ENCODE peak calls at places on chromosomes 7 and 10, in seven cellular contexts. N is mammary epithelial cell, I is DND-41, T is AG04450, Z is PC-3, U is spleen, J is heart right ventricle. X is an unnamed sample.

GRCh38 chr10:32379314-32379949 is 32.5 kb upstream of the EPC1 start:
- DNase-seq in U (no peak), Z (peak; percentile 93), T (no peak), N (peak; percentile 50), I (peak; percentile 59), J (peak; percentile 24), X (no peak)

GRCh38 chr10:22590115-22590514 is 124.3 kb downstream of the PIP4K2A start:
- DNase-seq in U (no peak), T (no peak), I (no peak), N (no peak), J (no peak), Z (no peak), X (no peak)

GRCh38 chr7:148699772-148700629 is 1.3 kb downstream of the CUL1 start:
- DNase-seq in U (no peak), T (no peak), N (no peak), Z (peak; percentile 51), J (no peak), I (no peak), X (no peak)

GRCh38 chr10:92667078-92667477 is 22.7 kb upstream of the HHEX start:
- DNase-seq in N (no peak), Z (no peak), U (no peak), I (no peak), T (no peak), J (no peak), X (no peak)

GRCh38 chr10:63166742-63167258 is 33.7 kb downstream of the NRBF2 start:
- DNase-seq in Z (peak; percentile 99), U (no peak), N (peak; percentile 59), T (peak; percentile 65), J (peak; percentile 61), I (peak; percentile 27), X (no peak)

GRCh38 chr7:1055084-1055450 is 10.7 kb downstream of the GPR146 start:
- DNase-seq in U (peak; percentile 89), I (peak; percentile 41), T (peak; percentile 8), N (no peak), J (peak; percentile 83), Z (no peak), X (peak; percentile 78)

GRCh38 chr10:86614853-86615252 is 39.5 kb upstream of the OPN4 start:
- DNase-seq in I (no peak), J (no peak), N (no peak), T (no peak), Z (no peak), U (no peak), X (no peak)

GRCh38 chr7:39192476-39192875 is 214.8 kb downstream of the POU6F2 start:
- DNase-seq in J (no peak), N (no peak), U (no peak), T (no peak), Z (no peak), I (no peak), X (no peak)

GRCh38 chr7:98038731-98039130 is 48.7 kb upstream of the OCM2 start:
- DNase-seq in T (no peak), J (no peak), N (no peak), Z (no peak), I (no peak), U (no peak), X (no peak)

GRCh38 chr10:96740579-96741281 is 20.4 kb upstream of the PIK3AP1 start:
- DNase-seq in Z (no peak), I (no peak), T (no peak), J (peak; percentile 46), U (peak; percentile 94), N (no peak), X (no peak)

GRCh38 chr7:2573747-2574146 is 15.0 kb downstream of the IQCE start:
- DNase-seq in N (no peak), T (no peak), U (peak; percentile 30), J (no peak), Z (no peak), I (no peak), X (no peak)

GRCh38 chr10:70935631-70936030 is 47.3 kb upstream of the PCBD1 start:
- DNase-seq in I (no peak), N (no peak), T (no peak), U (no peak), Z (no peak), J (no peak), X (no peak)

GRCh38 chr10:35778344-35778743 is 136.2 kb upstream of the FZD8 start:
- DNase-seq in Z (no peak), I (no peak), T (no peak), J (peak; percentile 20), U (no peak), N (no peak), X (no peak)

GRCh38 chr10:102064868-102065560 is at the start of gene HPS6:
- DNase-seq in I (peak; percentile 90), U (peak; percentile 99), N (peak; percentile 93), Z (peak; percentile 90), T (peak; percentile 51), J (peak; percentile 90), X (peak; percentile 70)

GRCh38 chr10:14271621-14272020 is 59.1 kb downstream of the FRMD4A start:
- DNase-seq in U (no peak), N (no peak), J (no peak), T (peak; percentile 7), I (no peak), Z (no peak), X (no peak)

GRCh38 chr10:131310904-131311660 is 439 bp downstream of the TCERG1L start:
- DNase-seq in T (no peak), U (peak; percentile 74), Z (no peak), J (no peak), I (no peak), N (no peak), X (no peak)

GRCh38 chr7:36961097-36961496 is 236.8 kb upstream of the AOAH start:
- DNase-seq in I (no peak), U (no peak), Z (no peak), T (no peak), N (no peak), J (no peak), X (no peak)

GRCh38 chr10:113151178-113151577 is 201.1 kb downstream of the TCF7L2 start:
- DNase-seq in U (no peak), J (no peak), I (no peak), T (no peak), N (no peak), Z (no peak), X (no peak)

GRCh38 chr10:124450783-124451057 is 885 bp upstream of the NKX1-2 start:
- DNase-seq in I (no peak), T (no peak), N (no peak), Z (no peak), J (no peak), U (no peak), X (no peak)

GRCh38 chr10:35345383-35345742 is 9.1 kb downstream of the CCNY start:
- DNase-seq in Z (no peak), T (no peak), I (no peak), J (no peak), U (no peak), N (no peak), X (no peak)

GRCh38 chr7:98282727-98283126 is 1.2 kb downstream of the BRI3 start:
- DNase-seq in U (no peak), J (no peak), Z (peak; percentile 28), I (no peak), T (no peak), N (no peak), X (no peak)

GRCh38 chr10:100907773-100908172 is 5.0 kb upstream of the SLF2 start:
- DNase-seq in U (no peak), Z (no peak), T (no peak), I (no peak), J (no peak), N (no peak), X (no peak)

GRCh38 chr10:58253184-58253583 is 14.5 kb downstream of the IPMK start:
- DNase-seq in Z (no peak), J (no peak), I (no peak), T (no peak), N (no peak), U (no peak), X (no peak)
- H3K9me3 ChIP-seq in Z (no peaks in the 10 kb centered on the region), J (no peaks in the 10 kb centered on the region), I (peaks cover 6% of the 10 kb centered on the region), T (no peaks in the 10 kb centered on the region), N (no peaks in the 10 kb centered on the region), U (no peaks in the 10 kb centered on the region), X (no peaks in the 10 kb centered on the region)

DNA sequence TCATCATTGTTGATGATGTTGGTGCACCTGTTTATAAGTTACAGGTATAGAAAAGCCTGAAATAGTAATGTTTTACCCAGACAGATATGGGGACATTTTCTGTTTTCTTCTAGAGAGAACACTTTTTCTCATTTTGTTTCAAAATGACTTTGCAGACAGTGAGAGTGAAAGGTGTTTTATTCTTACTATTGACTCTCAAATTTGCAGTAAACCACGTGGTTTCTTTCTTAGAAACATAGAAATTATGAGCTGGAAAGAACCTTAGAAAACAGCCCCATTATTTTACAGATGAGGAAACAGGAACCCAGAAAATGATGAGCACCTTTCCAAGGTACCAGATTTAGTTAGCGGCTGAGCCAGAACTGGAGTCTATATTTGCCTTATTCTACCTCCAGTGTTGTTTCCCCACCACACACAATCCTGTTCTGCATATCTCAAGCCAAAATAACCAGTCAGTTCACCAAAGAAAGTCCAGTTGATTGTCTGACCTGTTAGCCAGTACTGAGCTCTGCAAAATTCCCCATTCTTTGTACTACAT is 138.9 kb upstream of the AHR start:
- DNase-seq in U (no peak), Z (no peak), I (no peak), J (no peak), T (no peak), N (no peak), X (no peak)
- H3K27ac ChIP-seq in U (no peak overlapping the region), Z (no peak overlapping the region), I (no peak overlapping the region), J (no peak overlapping the region), T (no peak overlapping the region), N (no peak overlapping the region), X (no peak overlapping the region)

GRCh38 chr7:145216876-145217275 is 381.0 kb upstream of the TPK1 start:
- DNase-seq in T (no peak), J (no peak), N (no peak), U (no peak), Z (no peak), I (no peak), X (no peak)

GRCh38 chr7:145224775-145225174 is 388.9 kb upstream of the TPK1 start:
- DNase-seq in N (no peak), T (no peak), J (no peak), I (no peak), U (no peak), Z (no peak), X (no peak)

DNA sequence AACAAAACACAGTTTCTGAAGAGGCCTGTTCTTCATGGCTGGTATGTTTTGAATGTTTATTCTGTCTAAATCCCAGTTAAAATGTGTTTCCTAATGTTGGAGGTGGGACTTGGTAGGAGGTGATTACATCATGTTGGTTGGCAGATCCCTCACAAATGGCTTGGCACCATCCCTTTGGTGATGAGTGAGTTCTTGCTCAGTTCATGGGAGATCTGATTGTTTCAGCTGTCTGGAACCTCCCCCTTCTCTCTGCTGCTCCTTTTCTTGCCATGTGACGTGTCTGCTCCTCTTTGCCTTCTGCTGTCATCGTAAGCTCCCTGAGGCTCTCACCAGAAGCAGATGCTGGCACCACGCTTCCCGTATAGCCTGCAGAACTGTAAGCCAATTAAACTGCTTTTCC is 383.6 kb upstream of the TPK1 start:
- DNase-seq in U (no peak), Z (no peak), N (no peak), J (no peak), T (no peak), I (no peak), X (no peak)
- H3K9me3 ChIP-seq in U (no peaks in the 10 kb centered on the region), Z (no peaks in the 10 kb centered on the region), N (peaks cover 5% of the 10 kb centered on the region), J (no peaks in the 10 kb centered on the region), T (peaks cover 16% of the 10 kb centered on the region), I (no peaks in the 10 kb centered on the region), X (no peaks in the 10 kb centered on the region)

DNA sequence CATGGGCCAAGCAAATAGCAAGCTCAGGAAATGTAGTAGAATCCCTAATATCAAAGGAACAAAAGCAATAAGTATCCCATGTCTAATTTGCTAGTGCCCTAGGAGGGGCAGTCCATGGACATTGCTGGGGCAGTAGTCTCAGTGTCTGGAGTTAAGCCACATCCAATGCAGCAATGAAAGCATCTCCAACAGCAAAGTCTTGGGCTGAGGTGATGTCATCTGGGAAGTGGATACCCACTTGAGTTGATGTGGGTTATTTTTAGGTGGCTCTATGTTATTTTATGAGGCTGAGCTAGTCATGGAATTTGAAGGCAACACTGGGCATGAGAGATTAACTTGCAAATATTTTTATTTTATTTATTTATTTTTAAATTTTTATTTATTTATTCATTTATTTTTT is 540.0 kb downstream of the ETV1 start:
- DNase-seq in T (no peak), I (no peak), Z (no peak), N (no peak), J (no peak), U (no peak), X (no peak)
- H3K27ac ChIP-seq in T (no peak overlapping the region), I (no peak overlapping the region), Z (no peak overlapping the region), N (no peak overlapping the region), J (no peak overlapping the region), U (no peak overlapping the region), X (no peak overlapping the region)

X was measured in CD4-positive, alpha-beta T cell.